ENCODE peak calls at places on chromosomes 11 and 22, in six cellular contexts. N, L, E, B, W and I are unnamed samples.

GRCh38 chr11:57203359-57203758 is 21.6 kb downstream of the LRRC55 start:
- DNase-seq in N (no peak), L (no peak), E (peak), B (no peak), W (no peak), I (peak)

GRCh38 chr11:70073881-70074371 is 4.2 kb upstream of the ANO1 start:
- DNase-seq in N (no peak), L (no peak), E (no peak), B (no peak), W (no peak), I (peak)

GRCh38 chr11:14907411-14908213 is 15.6 kb upstream of the CYP2R1 start:
- DNase-seq in N (no peak), L (no peak), E (peak), B (peak), W (peak), I (peak)

GRCh38 chr11:326842-327580 is 6.4 kb upstream of the IFITM3 start:
- DNase-seq in N (no peak), L (no peak), E (peak), B (peak), W (no peak), I (no peak)

GRCh38 chr11:47924184-47924671 is 56.1 kb upstream of the PTPRJ start:
- DNase-seq in N (no peak), L (no peak), E (no peak), B (no peak), W (no peak), I (peak)

GRCh38 chr11:65625628-65626342 is 10.2 kb downstream of the PCNX3 start:
- DNase-seq in N (peak), L (no peak), E (peak), B (no peak), W (peak), I (peak)

GRCh38 chr11:70841264-70841663 is 411.1 kb downstream of the SHANK2 start:
- DNase-seq in N (no peak), L (no peak), E (no peak), B (no peak), W (no peak), I (no peak)

GRCh38 chr11:27282806-27283205 is 80.2 kb downstream of the CCDC34 start:
- DNase-seq in N (no peak), L (peak), E (peak), B (no peak), W (no peak), I (peak)

GRCh38 chr22:28497188-28497587 is 182.5 kb downstream of the TTC28 start:
- DNase-seq in N (no peak), L (no peak), E (no peak), B (no peak), W (no peak), I (no peak)

GRCh38 chr11:27213232-27213660 is 149.8 kb downstream of the CCDC34 start:
- DNase-seq in N (no peak), L (peak), E (no peak), B (no peak), W (no peak), I (peak)

GRCh38 chr11:23749762-23750430 is 747.0 kb upstream of the LUZP2 start:
- DNase-seq in N (no peak), L (no peak), E (no peak), B (no peak), W (no peak), I (no peak)

GRCh38 chr11:30586251-30587144 is at the start of gene MPPED2:
- DNase-seq in N (no peak), L (no peak), E (peak), B (no peak), W (peak), I (no peak)

GRCh38 chr11:102666331-102666957 is 39.1 kb downstream of the MMP27 start:
- DNase-seq in N (no peak), L (peak), E (no peak), B (no peak), W (no peak), I (peak)

GRCh38 chr11:103649401-103649895 is 387.0 kb upstream of the DDI1 start:
- DNase-seq in N (no peak), L (no peak), E (no peak), B (no peak), W (no peak), I (no peak)

GRCh38 chr11:11279956-11280689 is 72.9 kb downstream of the CSNK2A3 start:
- DNase-seq in N (peak), L (no peak), E (no peak), B (no peak), W (no peak), I (peak)

GRCh38 chr11:68012843-68013610 is 2.9 kb downstream of the ALDH3B1 start:
- DNase-seq in N (no peak), L (peak), E (no peak), B (no peak), W (no peak), I (peak)

GRCh38 chr11:11171854-11172253 is 181.2 kb downstream of the CSNK2A3 start:
- DNase-seq in N (no peak), L (no peak), E (no peak), B (no peak), W (no peak), I (peak)

GRCh38 chr22:46057762-46058420 is 80.9 kb upstream of the WNT7B start:
- DNase-seq in N (peak), L (peak), E (peak), B (no peak), W (no peak), I (peak)

GRCh38 chr11:78828582-78829520 is 254.2 kb upstream of the NARS2 start:
- DNase-seq in N (no peak), L (no peak), E (peak), B (no peak), W (no peak), I (no peak)

GRCh38 chr11:35272391-35272821 is 133.4 kb downstream of the CD44 start:
- DNase-seq in N (no peak), L (no peak), E (no peak), B (no peak), W (no peak), I (peak)

GRCh38 chr11:29022676-29023075 is 914.5 kb downstream of the METTL15 start:
- DNase-seq in N (no peak), L (no peak), E (no peak), B (no peak), W (no peak), I (peak)

GRCh38 chr11:107707128-107707760 is 4.6 kb downstream of the SLN start:
- DNase-seq in N (no peak), L (no peak), E (no peak), B (no peak), W (no peak), I (no peak)

GRCh38 chr22:36730176-36730858 is 26.8 kb upstream of the CACNG2 start:
- DNase-seq in N (no peak), L (no peak), E (no peak), B (no peak), W (no peak), I (no peak)

GRCh38 chr22:45197606-45198462 is 34.1 kb downstream of the NUP50 start:
- DNase-seq in N (no peak), L (no peak), E (no peak), B (no peak), W (no peak), I (no peak)

GRCh38 chr11:1554981-1555712 is 16.9 kb downstream of the DUSP8 start:
- DNase-seq in N (no peak), L (no peak), E (peak), B (no peak), W (no peak), I (no peak)

GRCh38 chr11:88152381-88152780 is 22.9 kb downstream of the RAB38 start:
- DNase-seq in N (no peak), L (no peak), E (no peak), B (no peak), W (no peak), I (no peak)

GRCh38 chr11:5727691-5728090 is 8.6 kb upstream of the OR56B1 start:
- DNase-seq in N (no peak), L (no peak), E (no peak), B (no peak), W (no peak), I (no peak)

GRCh38 chr11:65084598-65085375 is 765 bp downstream of the ZFPL1 start:
- DNase-seq in N (no peak), L (no peak), E (no peak), B (no peak), W (no peak), I (no peak)

GRCh38 chr11:35682230-35683195 is 19.9 kb downstream of the TRIM44 start:
- DNase-seq in N (peak), L (no peak), E (no peak), B (no peak), W (no peak), I (no peak)

GRCh38 chr22:43867839-43868652 is 5.7 kb upstream of the SULT4A1 start:
- DNase-seq in N (no peak), L (peak), E (peak), B (no peak), W (no peak), I (peak)

GRCh38 chr11:66315498-66315885 is 1.4 kb downstream of the CD248 start:
- DNase-seq in N (no peak), L (no peak), E (no peak), B (no peak), W (no peak), I (no peak)

GRCh38 chr22:37331811-37332536 is 49.7 kb downstream of the CYTH4 start:
- DNase-seq in N (no peak), L (no peak), E (no peak), B (no peak), W (no peak), I (no peak)